ENCODE peak calls at places on chromosomes 2 and 18, in five cellular contexts. J, T, F, R and K are unnamed samples.

GRCh38 chr18:48294894-48295585 is 114.1 kb downstream of the ZBTB7C start:
- DNase-seq in J (peak), T (no peak), F (no peak), R (no peak), K (no peak)

GRCh38 chr2:233519787-233520611 is 46.6 kb downstream of the USP40 start:
- DNase-seq in J (no peak), T (no peak), F (no peak), R (no peak), K (no peak)

GRCh38 chr2:96354492-96354891 is 18.9 kb downstream of the NCAPH start:
- DNase-seq in J (no peak), T (no peak), F (no peak), R (no peak), K (peak)

GRCh38 chr2:8168876-8169275 is 513.0 kb upstream of the ID2 start:
- DNase-seq in J (no peak), T (no peak), F (peak), R (no peak), K (no peak)

GRCh38 chr2:144082777-144083176 is 437.1 kb downstream of the ZEB2 start:
- DNase-seq in J (no peak), T (no peak), F (no peak), R (no peak), K (no peak)

GRCh38 chr2:28639836-28640235 is 111.8 kb upstream of the PPP1CB start:
- DNase-seq in J (no peak), T (no peak), F (no peak), R (no peak), K (peak)

GRCh38 chr2:169303579-169304285 is 58.6 kb downstream of the LRP2 start:
- DNase-seq in J (no peak), T (no peak), F (no peak), R (no peak), K (peak)

GRCh38 chr2:98063289-98063688 is 23.7 kb upstream of the VWA3B start:
- DNase-seq in J (no peak), T (peak), F (no peak), R (no peak), K (no peak)

DNA sequence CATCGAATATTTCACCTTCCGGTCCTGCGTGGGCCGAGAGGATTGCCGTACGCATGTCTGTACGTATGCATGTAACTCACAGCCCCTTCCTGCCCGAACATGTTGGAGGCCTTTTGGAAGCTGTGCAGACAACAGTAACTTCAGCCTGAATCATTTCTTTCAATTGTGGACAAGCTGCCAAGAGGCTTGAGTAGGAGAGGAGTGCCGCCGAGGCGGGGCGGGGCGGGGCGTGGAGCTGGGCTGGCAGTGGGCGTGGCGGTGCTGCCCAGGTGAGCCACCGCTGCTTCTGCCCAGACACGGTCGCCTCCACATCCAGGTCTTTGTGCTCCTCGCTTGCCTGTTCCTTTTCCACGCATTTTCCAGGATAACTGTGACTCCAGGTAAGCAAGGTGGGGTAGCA is at the start of gene SERPINB5:
- DNase-seq in J (no peak), T (no peak), F (no peak), R (no peak), K (peak)
- H3K4me3 ChIP-seq in J (no peak), T (no peak), F (no peak), R (no peak), K (peak)

GRCh38 chr2:161428240-161428587 is 12.1 kb downstream of the TBR1 start:
- DNase-seq in J (no peak), T (peak), F (no peak), R (no peak), K (no peak)

GRCh38 chr2:161427413-161428239 is 11.5 kb downstream of the TBR1 start:
- DNase-seq in J (no peak), T (peak), F (no peak), R (no peak), K (no peak)

GRCh38 chr2:161425966-161426365 is 9.9 kb downstream of the TBR1 start:
- DNase-seq in J (no peak), T (no peak), F (no peak), R (no peak), K (no peak)

GRCh38 chr2:161426416-161426787 is 10.3 kb downstream of the TBR1 start:
- DNase-seq in J (no peak), T (peak), F (no peak), R (no peak), K (no peak)

DNA sequence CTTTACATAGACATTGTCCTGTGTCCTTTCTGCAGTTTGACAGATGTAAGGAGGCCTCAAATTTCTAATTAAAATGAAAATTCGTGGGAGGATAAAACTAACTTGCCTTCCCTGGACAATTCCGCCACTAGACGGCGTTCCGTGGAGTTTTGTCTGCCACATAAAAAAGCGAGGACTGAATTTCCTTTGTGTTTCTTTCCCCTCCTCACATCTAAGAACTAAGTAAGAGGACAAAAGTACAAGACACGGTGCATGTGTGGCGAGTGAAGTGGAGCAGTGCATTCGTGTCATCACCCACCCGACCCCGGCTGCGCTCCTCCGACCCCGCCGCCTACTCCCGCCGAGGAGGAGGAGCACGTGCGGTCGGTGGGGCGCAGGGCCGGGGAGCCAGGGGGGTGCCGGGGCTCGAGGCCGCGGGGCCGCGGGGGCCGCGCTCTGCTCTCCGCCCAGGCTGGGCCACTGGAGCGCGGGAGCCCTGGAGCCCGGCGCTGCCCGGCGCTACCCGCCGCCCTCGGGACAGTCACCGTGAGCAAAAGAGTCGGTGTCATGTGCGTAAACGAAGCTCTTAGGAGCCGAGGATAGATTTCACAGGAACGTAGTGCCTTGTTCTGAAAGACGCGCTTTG is 10.8 kb downstream of the TBR1 start:
- DNase-seq in J (no peak), T (peak), F (peak), R (no peak), K (no peak)
- H3K4me3 ChIP-seq in J (no peak), T (peak), F (no peak), R (no peak), K (peak)

GRCh38 chr2:86225581-86225980 is 26.3 kb downstream of the MRPL35 start:
- DNase-seq in J (no peak), T (no peak), F (no peak), R (no peak), K (no peak)
- H3K4me3 ChIP-seq in J (no peak), T (no peak), F (no peak), R (no peak), K (no peak)

DNA sequence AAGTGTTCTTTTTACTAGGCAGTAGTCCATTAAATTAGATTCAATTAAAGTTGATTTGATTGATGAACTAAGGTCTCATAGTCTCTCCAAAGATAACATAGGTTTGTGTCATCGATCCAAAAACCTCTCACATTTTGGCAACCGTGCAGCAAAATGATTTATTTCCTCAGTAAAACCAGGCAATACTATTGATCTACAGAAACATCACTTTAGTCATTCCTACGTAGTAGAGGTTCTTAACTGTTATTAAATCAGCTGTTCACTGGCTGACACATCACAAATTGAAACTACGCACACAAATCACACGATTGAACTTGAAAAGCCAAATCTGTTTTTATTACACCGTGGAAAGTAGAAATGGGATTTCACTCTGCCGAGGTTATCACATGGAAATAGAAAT is 262.4 kb downstream of the CDH20 start:
- DNase-seq in J (no peak), T (no peak), F (no peak), R (no peak), K (no peak)
- H3K4me3 ChIP-seq in J (no peak), T (no peak), F (peak), R (no peak), K (no peak)

DNA sequence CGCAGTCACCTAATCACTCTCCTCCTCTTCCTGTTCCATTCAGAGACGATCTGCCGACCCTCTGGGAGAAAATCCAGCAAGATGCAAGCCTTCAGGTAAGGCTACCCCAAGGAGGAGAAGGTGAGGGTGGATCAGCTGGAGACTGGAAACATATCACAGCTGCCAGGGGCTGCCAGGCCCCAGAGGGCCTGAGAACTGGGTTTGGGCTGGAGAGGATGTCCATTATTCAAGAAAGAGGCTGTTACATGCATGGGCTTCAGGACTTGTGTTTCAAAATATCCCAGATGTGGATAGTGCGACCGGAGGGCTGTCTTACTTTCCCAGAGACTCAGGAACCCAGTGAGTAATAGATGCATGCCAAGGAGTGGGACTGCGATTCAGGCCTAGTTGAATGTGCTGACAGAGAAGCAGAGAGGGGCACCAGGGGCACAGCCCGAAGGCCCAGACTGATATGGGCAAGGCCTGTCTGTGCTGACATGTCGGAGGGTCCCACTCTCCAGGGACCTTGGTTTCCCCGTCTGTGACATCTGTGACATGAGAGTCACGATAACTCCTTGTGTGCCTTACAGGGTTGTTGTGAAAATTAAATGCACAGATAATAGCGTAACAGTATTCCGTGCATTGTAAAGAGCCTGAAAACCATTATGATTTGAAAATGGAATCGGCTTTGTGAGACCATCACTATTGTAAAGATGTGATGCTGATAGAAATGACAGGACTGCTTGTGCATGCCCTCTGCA is 418 bp downstream of the IL1RN start:
- DNase-seq in J (no peak), T (no peak), F (no peak), R (no peak), K (no peak)
- H3K4me3 ChIP-seq in J (no peak), T (no peak), F (no peak), R (no peak), K (no peak)

DNA sequence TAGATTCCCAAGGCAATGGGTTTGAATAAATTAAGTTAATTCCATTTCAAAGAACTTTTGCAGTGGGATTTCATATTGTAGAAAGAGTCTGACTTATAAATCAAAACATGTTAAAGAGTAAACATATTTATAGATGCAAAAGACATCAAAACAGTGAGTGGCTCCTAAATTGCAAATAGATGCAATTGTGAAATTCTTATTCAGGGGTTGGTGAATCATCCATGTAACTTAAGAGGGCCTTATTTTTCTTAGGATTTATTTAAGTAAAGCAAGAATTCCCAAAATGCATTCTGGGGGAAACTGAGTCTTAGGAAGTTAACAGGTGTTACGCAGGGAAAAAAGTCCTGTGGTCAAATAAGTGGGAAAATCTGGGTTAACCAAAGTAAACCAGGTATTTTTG is 11.3 kb downstream of the TANC1 start:
- DNase-seq in J (no peak), T (no peak), F (no peak), R (no peak), K (peak)
- H3K4me3 ChIP-seq in J (no peak), T (no peak), F (no peak), R (no peak), K (no peak)